ENCODE peak calls at places on chromosomes 7 and 10, in six cellular contexts. X is IMR-90, V is trophoblast cell, S is mesenchymal stem cell, C is neuronal stem cell, Q is H1. U is an unnamed sample.
A peak's percentile ranks its signal among the peaks of the same experiment; 100 is the strongest.

GRCh38 chr10:8105932-8106331 is 51.4 kb downstream of the GATA3 start:
- DNase-seq in X (no peak), V (no peak), S (no peak), C (no peak), Q (no peak), U (no peak)

GRCh38 chr10:127991543-127992255 is 84.8 kb downstream of the PTPRE start:
- DNase-seq in X (no peak), V (no peak), S (peak; percentile 64), C (no peak), Q (no peak), U (no peak)

GRCh38 chr10:127534074-127534473 is 15.0 kb upstream of the NPS start:
- DNase-seq in X (no peak), V (no peak), S (no peak), C (no peak), Q (no peak), U (no peak)

GRCh38 chr7:20317413-20317812 is 13.3 kb upstream of the ITGB8 start:
- DNase-seq in X (no peak), V (no peak), S (no peak), C (no peak), Q (no peak), U (no peak)

GRCh38 chr7:107234436-107234835 is 65.6 kb downstream of the HBP1 start:
- DNase-seq in X (no peak), V (no peak), S (no peak), C (no peak), Q (no peak), U (peak; percentile 16)

GRCh38 chr7:2143981-2144595 is 88.7 kb downstream of the MAD1L1 start:
- DNase-seq in X (no peak), V (no peak), S (no peak), C (no peak), Q (no peak), U (no peak)

GRCh38 chr7:82562716-82563404 is 119.3 kb upstream of the CACNA2D1 start:
- DNase-seq in X (peak; percentile 76), V (no peak), S (peak; percentile 56), C (no peak), Q (no peak), U (peak; percentile 50)

GRCh38 chr10:91340613-91341362 is 69.4 kb upstream of the HECTD2 start:
- DNase-seq in X (peak; percentile 94), V (no peak), S (peak; percentile 90), C (no peak), Q (no peak), U (no peak)

GRCh38 chr10:11610151-11610854 is 1.1 kb downstream of the USP6NL start:
- DNase-seq in X (no peak), V (no peak), S (peak; percentile 18), C (no peak), Q (no peak), U (no peak)

GRCh38 chr10:93181249-93181928 is 107.7 kb downstream of the CYP26A1 start:
- DNase-seq in X (no peak), V (peak; percentile 82), S (no peak), C (no peak), Q (no peak), U (peak; percentile 75)

GRCh38 chr10:29849434-29849833 is 210.0 kb downstream of the JCAD start:
- DNase-seq in X (peak; percentile 95), V (no peak), S (peak; percentile 98), C (no peak), Q (no peak), U (no peak)

GRCh38 chr7:137978464-137979237 is 23.2 kb downstream of the CREB3L2 start:
- DNase-seq in X (peak; percentile 100), V (peak; percentile 89), S (peak; percentile 99), C (no peak), Q (no peak), U (peak; percentile 47)

GRCh38 chr10:33237736-33238624 is 96.5 kb downstream of the NRP1 start:
- DNase-seq in X (peak; percentile 99), V (peak; percentile 90), S (peak; percentile 94), C (no peak), Q (peak; percentile 25), U (peak; percentile 93)

GRCh38 chr7:81594767-81595166 is 175.1 kb downstream of the HGF start:
- DNase-seq in X (peak; percentile 40), V (no peak), S (no peak), C (no peak), Q (no peak), U (no peak)

GRCh38 chr7:1125603-1125969 is 34.4 kb downstream of the ZFAND2A start:
- DNase-seq in X (no peak), V (no peak), S (no peak), C (no peak), Q (no peak), U (no peak)

GRCh38 chr7:95976369-95976768 is 204.0 kb downstream of the DYNC1I1 start:
- DNase-seq in X (no peak), V (no peak), S (no peak), C (no peak), Q (no peak), U (no peak)

GRCh38 chr7:77482015-77482414 is 55.1 kb upstream of the PTPN12 start:
- DNase-seq in X (no peak), V (peak; percentile 88), S (peak; percentile 17), C (no peak), Q (no peak), U (no peak)

GRCh38 chr10:116947838-116948529 is 57.0 kb downstream of the SHTN1 start:
- DNase-seq in X (peak; percentile 31), V (peak; percentile 9), S (peak; percentile 52), C (peak; percentile 21), Q (no peak), U (peak; percentile 81)

GRCh38 chr10:93379366-93380042 is 102.6 kb downstream of the MYOF start:
- DNase-seq in X (peak; percentile 86), V (no peak), S (peak; percentile 86), C (no peak), Q (no peak), U (no peak)

GRCh38 chr10:129421399-129421798 is 45.6 kb upstream of the MGMT start:
- DNase-seq in X (no peak), V (no peak), S (no peak), C (no peak), Q (no peak), U (no peak)

GRCh38 chr7:51313276-51314035 is 3.2 kb downstream of the COBL start:
- DNase-seq in X (no peak), V (no peak), S (no peak), C (no peak), Q (no peak), U (no peak)

GRCh38 chr10:120998782-120999285 is 147.7 kb downstream of the WDR11 start:
- DNase-seq in X (no peak), V (no peak), S (no peak), C (no peak), Q (no peak), U (no peak)

GRCh38 chr7:27526991-27527722 is 135.5 kb downstream of the HIBADH start:
- DNase-seq in X (no peak), V (no peak), S (no peak), C (no peak), Q (no peak), U (no peak)

GRCh38 chr10:60662917-60663614 is 115.2 kb upstream of the CDK1 start:
- DNase-seq in X (peak; percentile 47), V (peak; percentile 15), S (peak; percentile 67), C (no peak), Q (no peak), U (peak; percentile 65)

GRCh38 chr10:77463499-77463898 is 174.1 kb downstream of the KCNMA1 start:
- DNase-seq in X (peak; percentile 13), V (no peak), S (peak; percentile 29), C (no peak), Q (no peak), U (peak; percentile 26)

GRCh38 chr10:110498982-110499795 is 1.5 kb downstream of the DUSP5 start:
- DNase-seq in X (peak; percentile 74), V (no peak), S (peak; percentile 68), C (no peak), Q (peak; percentile 47), U (peak; percentile 96)

GRCh38 chr10:22997102-22997501 is 69.2 kb downstream of the ARMC3 start:
- DNase-seq in X (peak; percentile 15), V (no peak), S (peak; percentile 41), C (no peak), Q (peak; percentile 44), U (peak; percentile 50)

GRCh38 chr7:79176859-79177477 is 276.5 kb downstream of the MAGI2 start:
- DNase-seq in X (peak; percentile 68), V (no peak), S (peak; percentile 46), C (peak; percentile 12), Q (no peak), U (peak; percentile 39)

GRCh38 chr7:112067609-112068540 is 138.3 kb downstream of the DOCK4 start:
- DNase-seq in X (no peak), V (no peak), S (no peak), C (no peak), Q (no peak), U (no peak)

GRCh38 chr7:45293295-45293942 is 135.8 kb downstream of the RAMP3 start:
- DNase-seq in X (no peak), V (no peak), S (no peak), C (no peak), Q (no peak), U (no peak)

GRCh38 chr10:124701881-124702656 is 42.1 kb downstream of the FAM53B start:
- DNase-seq in X (peak; percentile 66), V (peak; percentile 37), S (peak; percentile 38), C (no peak), Q (no peak), U (no peak)

DNA sequence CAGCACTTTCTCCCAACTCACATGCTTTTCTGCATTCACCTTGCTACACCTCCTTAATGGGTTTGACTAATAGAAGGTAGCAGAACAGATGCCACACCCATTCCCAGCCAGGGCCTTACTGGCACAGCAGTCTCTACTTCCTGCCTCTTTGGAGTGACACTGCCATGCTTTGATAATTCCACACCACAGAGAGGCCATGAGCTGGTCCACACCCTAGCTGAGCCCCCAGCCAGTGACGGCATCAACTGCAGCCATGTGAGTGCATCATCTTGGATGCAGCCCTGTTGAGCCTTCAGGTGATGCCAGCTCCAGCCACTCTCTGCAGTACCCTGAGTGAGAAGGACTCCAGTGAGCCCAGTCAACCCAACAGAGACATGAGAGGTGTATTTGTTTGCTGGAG is 27.5 kb upstream of the EZH2 start:
- DNase-seq in X (no peak), V (no peak), S (no peak), C (no peak), Q (no peak), U (no peak)
- H3K23ac ChIP-seq in X (no peak overlapping the region), V (no peak overlapping the region), S (no peak overlapping the region), C (no peak overlapping the region), Q (no peak overlapping the region), U (no peak overlapping the region)

GRCh38 chr7:151135525-151135845 is 32.0 kb downstream of the GBX1 start:
- DNase-seq in X (no peak), V (no peak), S (no peak), C (no peak), Q (no peak), U (no peak)
- H3K36me3 ChIP-seq in X (peaks cover 77% of the 10 kb centered on the region), V (peaks cover 91% of the 10 kb centered on the region), S (peaks cover 92% of the 10 kb centered on the region), C (peaks cover 33% of the 10 kb centered on the region), Q (peaks cover 6% of the 10 kb centered on the region), U (peaks cover 1% of the 10 kb centered on the region)

DNA sequence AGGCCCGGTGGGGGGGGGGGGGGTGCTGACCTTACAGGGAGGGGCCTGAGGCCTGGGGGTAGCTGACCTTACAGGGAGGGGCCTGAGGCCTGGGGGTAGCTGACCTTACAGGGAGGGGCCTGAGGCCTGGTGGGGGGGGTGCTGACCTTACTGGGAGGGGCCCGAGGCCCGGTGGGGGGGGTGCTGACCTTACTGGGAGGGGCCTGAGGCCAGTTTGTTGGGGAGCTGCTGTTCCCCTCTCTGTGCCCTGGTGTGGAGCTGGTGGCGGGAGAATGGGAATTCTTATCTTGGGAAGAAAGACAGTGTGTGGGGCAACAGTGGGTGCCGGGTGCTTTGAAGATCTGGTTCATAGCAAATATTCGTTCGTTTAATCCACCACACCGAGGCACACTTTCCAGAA is 46.6 kb upstream of the CFAP46 start:
- DNase-seq in X (no peak), V (no peak), S (no peak), C (no peak), Q (no peak), U (no peak)
- H3K23ac ChIP-seq in X (no peak overlapping the region), V (no peak overlapping the region), S (no peak overlapping the region), C (no peak overlapping the region), Q (no peak overlapping the region), U (no peak overlapping the region)

GRCh38 chr10:26738354-26738753 is 40.9 kb downstream of the PDSS1 start:
- DNase-seq in X (no peak), V (peak; percentile 14), S (no peak), C (no peak), Q (no peak), U (no peak)
- H3K36me3 ChIP-seq in X (peaks cover 18% of the 10 kb centered on the region), V (peaks cover 16% of the 10 kb centered on the region), S (peaks cover 22% of the 10 kb centered on the region), C (peaks cover 10% of the 10 kb centered on the region), Q (peaks cover 40% of the 10 kb centered on the region), U (peaks cover 6% of the 10 kb centered on the region)